ENCODE peak calls at places on chromosomes 2 and 18, in four cellular contexts. One of them, this sample, is unnamed.

GRCh38 chr2:123808243-123808642 is 216.8 kb upstream of the CNTNAP5 start:
- DNase-seq in neuronal stem cell: no peak
- DNase-seq in PC-9: no peak
- DNase-seq in psoas muscle: no peak
- DNase-seq in this sample: peak; percentile 7

GRCh38 chr2:239927424-239927981 is 97.6 kb downstream of the NDUFA10 start:
- DNase-seq in psoas muscle: peak; percentile 51
- DNase-seq in neuronal stem cell: no peak
- DNase-seq in PC-9: peak; percentile 62
- DNase-seq in this sample: no peak

GRCh38 chr2:54941248-54941984 is 108.8 kb downstream of the RTN4 start:
- DNase-seq in neuronal stem cell: no peak
- DNase-seq in psoas muscle: no peak
- DNase-seq in PC-9: no peak
- DNase-seq in this sample: no peak

GRCh38 chr2:25252291-25253152 is 84.1 kb upstream of the POMC start:
- DNase-seq in neuronal stem cell: peak; percentile 94
- DNase-seq in psoas muscle: peak; percentile 70
- DNase-seq in PC-9: peak; percentile 72
- DNase-seq in this sample: peak; percentile 100

GRCh38 chr2:101827246-101827645 is 129.7 kb downstream of the MAP4K4 start:
- DNase-seq in neuronal stem cell: no peak
- DNase-seq in psoas muscle: no peak
- DNase-seq in PC-9: peak; percentile 42
- DNase-seq in this sample: no peak

GRCh38 chr2:195057001-195057400 is 600.0 kb upstream of the SLC39A10 start:
- DNase-seq in PC-9: no peak
- DNase-seq in psoas muscle: no peak
- DNase-seq in neuronal stem cell: no peak
- DNase-seq in this sample: no peak

GRCh38 chr2:238456966-238457926 is 30.5 kb downstream of the ASB1 start:
- DNase-seq in PC-9: no peak
- DNase-seq in neuronal stem cell: no peak
- DNase-seq in psoas muscle: peak; percentile 23
- DNase-seq in this sample: no peak

GRCh38 chr2:26849056-26850001 is 1.4 kb downstream of the DPYSL5 start:
- DNase-seq in psoas muscle: peak; percentile 55
- DNase-seq in PC-9: no peak
- DNase-seq in neuronal stem cell: peak; percentile 62
- DNase-seq in this sample: peak; percentile 90

GRCh38 chr2:69692424-69692823 is 48.9 kb upstream of the AAK1 start:
- DNase-seq in PC-9: no peak
- DNase-seq in psoas muscle: no peak
- DNase-seq in neuronal stem cell: no peak
- DNase-seq in this sample: no peak

GRCh38 chr2:71277536-71278103 is 50.7 kb upstream of the PAIP2B start:
- DNase-seq in psoas muscle: peak; percentile 84
- DNase-seq in neuronal stem cell: peak; percentile 60
- DNase-seq in PC-9: peak; percentile 40
- DNase-seq in this sample: peak; percentile 68

GRCh38 chr2:65265090-65266045 is 37.7 kb downstream of the ACTR2 start:
- DNase-seq in psoas muscle: no peak
- DNase-seq in PC-9: peak; percentile 38
- DNase-seq in neuronal stem cell: peak; percentile 41
- DNase-seq in this sample: peak; percentile 42

GRCh38 chr2:145110668-145111067 is 590.7 kb upstream of the ZEB2 start:
- DNase-seq in PC-9: no peak
- DNase-seq in neuronal stem cell: no peak
- DNase-seq in psoas muscle: no peak
- DNase-seq in this sample: no peak

GRCh38 chr2:46942143-46942526 is 26.5 kb upstream of the MCFD2 start:
- DNase-seq in PC-9: peak; percentile 44
- DNase-seq in psoas muscle: peak; percentile 54
- DNase-seq in neuronal stem cell: no peak
- DNase-seq in this sample: peak; percentile 70

GRCh38 chr18:26207937-26208336 is 18.3 kb upstream of the TAF4B start:
- DNase-seq in neuronal stem cell: no peak
- DNase-seq in psoas muscle: no peak
- DNase-seq in PC-9: no peak
- DNase-seq in this sample: no peak

GRCh38 chr18:66129248-66129647 is 378.4 kb downstream of the CDH7 start:
- DNase-seq in neuronal stem cell: no peak
- DNase-seq in psoas muscle: no peak
- DNase-seq in PC-9: no peak
- DNase-seq in this sample: no peak

GRCh38 chr18:78497641-78498040 is 482.0 kb upstream of the SALL3 start:
- DNase-seq in neuronal stem cell: no peak
- DNase-seq in PC-9: no peak
- DNase-seq in psoas muscle: no peak
- DNase-seq in this sample: no peak

GRCh38 chr2:134386321-134386720 is 132.4 kb downstream of the MGAT5 start:
- DNase-seq in PC-9: no peak
- DNase-seq in neuronal stem cell: no peak
- DNase-seq in psoas muscle: no peak
- DNase-seq in this sample: no peak

GRCh38 chr2:237639441-237640220 is 12.2 kb downstream of the LRRFIP1 start:
- DNase-seq in PC-9: no peak
- DNase-seq in psoas muscle: no peak
- DNase-seq in neuronal stem cell: no peak
- DNase-seq in this sample: no peak

GRCh38 chr2:219433666-219434467 is 776 bp upstream of the SPEG start:
- DNase-seq in neuronal stem cell: no peak
- DNase-seq in psoas muscle: peak; percentile 83
- DNase-seq in PC-9: no peak
- DNase-seq in this sample: peak; percentile 93

GRCh38 chr2:78355967-78356366 is 669.5 kb upstream of the REG3G start:
- DNase-seq in neuronal stem cell: no peak
- DNase-seq in psoas muscle: no peak
- DNase-seq in PC-9: no peak
- DNase-seq in this sample: no peak

GRCh38 chr2:157443795-157444642 is at the start of gene CYTIP:
- DNase-seq in PC-9: no peak
- DNase-seq in psoas muscle: no peak
- DNase-seq in neuronal stem cell: no peak
- DNase-seq in this sample: no peak

GRCh38 chr2:50720695-50721314 is 311.1 kb downstream of the NRXN1 start:
- DNase-seq in PC-9: no peak
- DNase-seq in neuronal stem cell: peak; percentile 41
- DNase-seq in psoas muscle: no peak
- DNase-seq in this sample: peak; percentile 13

GRCh38 chr2:145644820-145645302 is 1124.9 kb upstream of the ZEB2 start:
- DNase-seq in neuronal stem cell: no peak
- DNase-seq in psoas muscle: no peak
- DNase-seq in PC-9: no peak
- DNase-seq in this sample: peak; percentile 1

GRCh38 chr2:129262934-129263333 is 716.5 kb upstream of the RAB6C start:
- DNase-seq in psoas muscle: no peak
- DNase-seq in PC-9: no peak
- DNase-seq in neuronal stem cell: no peak
- DNase-seq in this sample: no peak

GRCh38 chr2:80364511-80365212 is 60.1 kb upstream of the LRRTM1 start:
- DNase-seq in PC-9: no peak
- DNase-seq in neuronal stem cell: peak; percentile 4
- DNase-seq in psoas muscle: no peak
- DNase-seq in this sample: no peak
- H3K27me3 ChIP-seq in PC-9: peaks cover 9% of the 10 kb centered on the region
- H3K27me3 ChIP-seq in neuronal stem cell: no peaks in the 10 kb centered on the region
- H3K27me3 ChIP-seq in psoas muscle: no peaks in the 10 kb centered on the region
- H3K27me3 ChIP-seq in this sample: peaks cover 16% of the 10 kb centered on the region

GRCh38 chr2:164221473-164221872 is 399.8 kb downstream of the GRB14 start:
- DNase-seq in psoas muscle: no peak
- DNase-seq in neuronal stem cell: no peak
- DNase-seq in PC-9: no peak
- DNase-seq in this sample: no peak
- H3K4me3 ChIP-seq in psoas muscle: no peak overlapping the region
- H3K4me3 ChIP-seq in neuronal stem cell: no peak overlapping the region
- H3K4me3 ChIP-seq in PC-9: no peak overlapping the region
- H3K4me3 ChIP-seq in this sample: no peak overlapping the region

GRCh38 chr18:50119363-50119762 is 75.6 kb downstream of the MYO5B start:
- DNase-seq in PC-9: no peak
- DNase-seq in psoas muscle: no peak
- DNase-seq in neuronal stem cell: no peak
- DNase-seq in this sample: no peak
- H3K27me3 ChIP-seq in PC-9: no peaks in the 10 kb centered on the region
- H3K27me3 ChIP-seq in psoas muscle: no peaks in the 10 kb centered on the region
- H3K27me3 ChIP-seq in neuronal stem cell: peaks cover 2% of the 10 kb centered on the region
- H3K27me3 ChIP-seq in this sample: no peaks in the 10 kb centered on the region

DNA sequence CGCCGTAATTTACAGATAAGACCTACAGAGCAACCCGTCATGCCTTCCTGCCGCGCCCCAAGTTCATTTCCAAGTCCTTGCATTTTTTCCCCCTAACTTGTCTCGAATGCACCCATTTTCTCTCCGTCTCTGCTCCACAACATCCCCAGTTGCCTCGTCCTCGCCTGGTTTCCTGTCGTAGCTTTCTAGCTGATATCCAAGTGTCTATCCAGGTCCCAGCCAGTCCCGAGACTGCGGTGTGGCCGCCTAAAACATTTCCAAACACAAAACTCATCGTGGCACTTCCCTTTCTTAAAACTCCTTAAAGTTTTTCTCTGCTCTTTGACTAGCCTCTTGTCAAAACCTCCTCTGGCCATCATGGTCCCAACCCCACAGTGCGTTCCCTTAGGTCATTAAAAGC is 1.2 kb upstream of the BARD1 start:
- DNase-seq in neuronal stem cell: no peak
- DNase-seq in PC-9: peak; percentile 10
- DNase-seq in psoas muscle: no peak
- DNase-seq in this sample: no peak
- H3K4me3 ChIP-seq in neuronal stem cell: no peak overlapping the region
- H3K4me3 ChIP-seq in PC-9: peak overlapping the region; percentile 75
- H3K4me3 ChIP-seq in psoas muscle: peak overlapping the region; percentile 74
- H3K4me3 ChIP-seq in this sample: peak overlapping the region; percentile 28

GRCh38 chr2:110702981-110703380 is 25.1 kb upstream of the BUB1 start:
- DNase-seq in psoas muscle: no peak
- DNase-seq in neuronal stem cell: no peak
- DNase-seq in PC-9: no peak
- DNase-seq in this sample: no peak
- H3K27me3 ChIP-seq in psoas muscle: no peaks in the 10 kb centered on the region
- H3K27me3 ChIP-seq in neuronal stem cell: no peaks in the 10 kb centered on the region
- H3K27me3 ChIP-seq in PC-9: no peaks in the 10 kb centered on the region
- H3K27me3 ChIP-seq in this sample: no peaks in the 10 kb centered on the region

GRCh38 chr18:72822202-72822601 is 45.6 kb downstream of the NETO1 start:
- DNase-seq in neuronal stem cell: no peak
- DNase-seq in PC-9: no peak
- DNase-seq in psoas muscle: no peak
- DNase-seq in this sample: no peak
- H3K4me3 ChIP-seq in neuronal stem cell: no peak overlapping the region
- H3K4me3 ChIP-seq in PC-9: no peak overlapping the region
- H3K4me3 ChIP-seq in psoas muscle: no peak overlapping the region
- H3K4me3 ChIP-seq in this sample: no peak overlapping the region

DNA sequence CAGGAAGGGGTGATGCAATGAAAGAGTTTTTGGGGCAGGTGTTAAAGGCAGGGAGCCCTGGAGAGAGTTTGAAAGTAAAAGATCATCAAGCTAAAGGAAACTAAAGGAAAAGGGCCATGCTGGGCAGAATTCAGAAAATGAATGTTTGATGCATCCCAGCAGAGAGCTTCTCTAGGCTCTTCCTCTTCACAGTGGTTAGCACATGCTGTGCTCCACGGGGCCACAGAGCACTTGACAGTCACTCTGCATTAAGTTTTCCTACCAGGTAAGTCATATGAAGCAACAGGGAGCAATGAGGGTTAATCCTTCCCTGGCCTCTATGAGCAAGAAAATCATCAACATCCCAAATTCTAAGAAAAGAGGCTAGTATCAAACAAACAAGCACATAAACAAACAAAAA is 895.2 kb downstream of the TRIB2 start:
- DNase-seq in psoas muscle: no peak
- DNase-seq in PC-9: no peak
- DNase-seq in neuronal stem cell: no peak
- DNase-seq in this sample: peak; percentile 8
- H3K27me3 ChIP-seq in psoas muscle: no peaks in the 10 kb centered on the region
- H3K27me3 ChIP-seq in PC-9: no peaks in the 10 kb centered on the region
- H3K27me3 ChIP-seq in neuronal stem cell: no peaks in the 10 kb centered on the region
- H3K27me3 ChIP-seq in this sample: no peaks in the 10 kb centered on the region

GRCh38 chr2:27963454-27963853 is 72.9 kb downstream of the BABAM2 start:
- DNase-seq in neuronal stem cell: no peak
- DNase-seq in psoas muscle: no peak
- DNase-seq in PC-9: no peak
- DNase-seq in this sample: no peak

GRCh38 chr2:27959496-27959895 is 69.0 kb downstream of the BABAM2 start:
- DNase-seq in psoas muscle: no peak
- DNase-seq in neuronal stem cell: no peak
- DNase-seq in PC-9: no peak
- DNase-seq in this sample: no peak

GRCh38 chr2:27961997-27962396 is 71.5 kb downstream of the BABAM2 start:
- DNase-seq in PC-9: no peak
- DNase-seq in neuronal stem cell: no peak
- DNase-seq in psoas muscle: no peak
- DNase-seq in this sample: no peak

GRCh38 chr2:27958711-27959378 is 68.3 kb downstream of the BABAM2 start:
- DNase-seq in PC-9: no peak
- DNase-seq in neuronal stem cell: no peak
- DNase-seq in psoas muscle: no peak
- DNase-seq in this sample: no peak

DNA sequence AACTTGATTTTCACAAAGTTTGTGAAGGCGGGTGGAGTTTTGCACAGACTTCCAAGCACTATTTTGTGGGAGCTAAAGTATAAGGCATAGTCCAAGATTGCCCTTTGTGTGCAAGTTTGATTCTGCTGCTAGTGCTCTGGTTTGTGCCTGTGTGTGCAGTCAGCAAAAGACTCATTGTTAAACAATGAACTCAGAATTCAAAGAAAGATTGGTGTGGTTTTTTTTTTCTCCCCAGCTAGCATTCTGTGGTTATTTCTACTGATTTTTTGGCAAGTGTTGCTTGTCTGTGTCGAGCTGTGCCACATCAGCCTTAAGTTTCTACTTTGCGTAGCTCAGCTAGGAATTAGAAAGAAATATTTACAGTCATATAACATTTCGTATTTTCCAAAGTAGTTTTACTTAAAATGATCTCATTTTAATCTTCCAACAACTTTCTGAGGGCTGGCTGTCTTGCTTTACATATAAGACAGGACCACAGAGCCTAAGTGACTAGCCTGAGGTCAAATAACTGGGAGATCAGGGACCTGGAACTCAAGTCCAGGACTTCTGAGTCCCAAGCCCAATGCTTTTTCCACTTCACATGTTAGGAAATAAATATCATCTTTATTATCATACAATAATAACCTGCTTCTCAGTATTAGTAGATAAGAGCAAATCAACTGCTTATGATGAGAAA is 69.8 kb downstream of the BABAM2 start:
- DNase-seq in PC-9: no peak
- DNase-seq in psoas muscle: no peak
- DNase-seq in neuronal stem cell: no peak
- DNase-seq in this sample: no peak
- H3K4me3 ChIP-seq in PC-9: no peak overlapping the region
- H3K4me3 ChIP-seq in psoas muscle: no peak overlapping the region
- H3K4me3 ChIP-seq in neuronal stem cell: no peak overlapping the region
- H3K4me3 ChIP-seq in this sample: no peak overlapping the region

GRCh38 chr18:79855147-79855910 is 57.6 kb downstream of the KCNG2 start:
- DNase-seq in PC-9: no peak
- DNase-seq in neuronal stem cell: no peak
- DNase-seq in psoas muscle: peak; percentile 42
- DNase-seq in this sample: no peak
- H3K27me3 ChIP-seq in PC-9: peaks cover 35% of the 10 kb centered on the region
- H3K27me3 ChIP-seq in neuronal stem cell: no peaks in the 10 kb centered on the region
- H3K27me3 ChIP-seq in psoas muscle: peaks cover 48% of the 10 kb centered on the region
- H3K27me3 ChIP-seq in this sample: no peaks in the 10 kb centered on the region

This sample was measured in H7.